ENCODE peak calls at places on chromosomes 13 and 19, in five cellular contexts. G is A549, B is GM12878, V is HCT116, P is HepG2. C is an unnamed sample. For H3K4me1, the result is how much of the 10 kb centered on the place peaks cover.

GRCh38 chr19:47156861-47157454 is 26.3 kb downstream of the SAE1 start:
- DNase-seq in V (no peak), B (peak), P (no peak), G (no peak), C (no peak)

GRCh38 chr13:37914781-37915391 is 45.3 kb upstream of the TRPC4 start:
- DNase-seq in G (no peak), V (no peak), B (no peak), P (no peak), C (peak)

GRCh38 chr13:50130686-50131051 is 115.4 kb downstream of the KCNRG start:
- DNase-seq in G (peak), B (no peak), P (no peak), V (no peak), C (peak)

GRCh38 chr13:75222031-75222430 is 259.9 kb downstream of the TBC1D4 start:
- DNase-seq in B (no peak), V (no peak), G (no peak), P (no peak), C (no peak)

GRCh38 chr19:50552540-50552939 is 15.7 kb downstream of the LRRC4B start:
- DNase-seq in P (no peak), B (no peak), V (no peak), G (no peak), C (no peak)

GRCh38 chr19:39307233-39307821 is 11.1 kb downstream of the IFNL1 start:
- DNase-seq in B (no peak), V (no peak), P (no peak), G (no peak), C (peak)

GRCh38 chr13:110323172-110323851 is 16.2 kb downstream of the COL4A2 start:
- DNase-seq in P (no peak), G (no peak), V (no peak), B (no peak), C (peak)

GRCh38 chr19:58511353-58512208 is at the start of gene SLC27A5:
- DNase-seq in P (peak), V (no peak), B (no peak), G (no peak), C (no peak)

GRCh38 chr19:45547965-45548609 is 36.5 kb downstream of the OPA3 start:
- DNase-seq in V (peak), G (peak), B (no peak), P (no peak), C (no peak)

GRCh38 chr13:41696163-41697003 is 239.0 kb downstream of the RGCC start:
- DNase-seq in P (peak), B (no peak), V (peak), G (peak), C (peak)

GRCh38 chr19:7916137-7916907 is 1.7 kb downstream of the TGFBR3L start:
- DNase-seq in V (no peak), G (no peak), B (no peak), P (no peak), C (peak)

GRCh38 chr13:50421457-50422130 is 406.4 kb downstream of the KCNRG start:
- DNase-seq in G (no peak), V (no peak), B (no peak), P (no peak), C (no peak)

GRCh38 chr13:98722958-98723357 is 29.5 kb downstream of the SLC15A1 start:
- DNase-seq in P (no peak), V (no peak), B (no peak), G (no peak), C (no peak)

GRCh38 chr13:94656766-94657165 is 55.1 kb downstream of the GPR180 start:
- DNase-seq in G (peak), P (no peak), B (peak), V (no peak), C (peak)

GRCh38 chr19:14473073-14473790 is 1.9 kb downstream of the PTGER1 start:
- DNase-seq in P (no peak), G (no peak), V (no peak), B (no peak), C (peak)

DNA sequence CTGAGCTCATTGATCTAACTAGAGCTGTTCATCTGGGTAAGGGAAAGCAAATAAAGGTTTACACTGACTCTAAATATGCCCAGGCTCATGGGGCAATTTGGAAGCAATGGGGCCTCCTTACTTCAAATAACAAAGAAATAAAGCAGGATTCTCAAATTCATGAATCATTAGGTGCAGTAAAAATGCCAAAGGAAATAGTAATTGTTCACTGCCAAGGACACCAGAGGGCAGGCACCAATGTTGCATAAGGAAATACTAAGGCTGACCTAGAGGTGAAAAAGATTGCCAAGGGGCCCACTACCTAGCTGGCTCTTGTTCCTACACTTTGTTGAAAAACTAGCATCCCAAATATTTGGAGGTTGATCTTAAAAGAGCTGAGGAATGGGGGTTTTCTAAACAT is 1686.7 kb upstream of the MIR17HG start:
- DNase-seq in P (no peak), B (no peak), G (no peak), V (no peak), C (no peak)
- TF ChIP-seq REST in P (no peak), B (no peak), G (no peak), V (no peak), C (no peak)

GRCh38 chr19:41620171-41620570 is 6.7 kb downstream of the CEACAM4 start:
- DNase-seq in G (no peak), P (no peak), V (no peak), B (no peak), C (no peak)

GRCh38 chr19:41619018-41619571 is 7.8 kb downstream of the CEACAM4 start:
- DNase-seq in P (no peak), B (no peak), G (no peak), V (no peak), C (no peak)

GRCh38 chr19:41617941-41618730 is 8.7 kb downstream of the CEACAM4 start:
- DNase-seq in G (no peak), B (no peak), V (no peak), P (no peak), C (no peak)

GRCh38 chr19:41615207-41615606 is 11.7 kb downstream of the CEACAM4 start:
- DNase-seq in G (no peak), V (no peak), B (no peak), P (no peak), C (no peak)

DNA sequence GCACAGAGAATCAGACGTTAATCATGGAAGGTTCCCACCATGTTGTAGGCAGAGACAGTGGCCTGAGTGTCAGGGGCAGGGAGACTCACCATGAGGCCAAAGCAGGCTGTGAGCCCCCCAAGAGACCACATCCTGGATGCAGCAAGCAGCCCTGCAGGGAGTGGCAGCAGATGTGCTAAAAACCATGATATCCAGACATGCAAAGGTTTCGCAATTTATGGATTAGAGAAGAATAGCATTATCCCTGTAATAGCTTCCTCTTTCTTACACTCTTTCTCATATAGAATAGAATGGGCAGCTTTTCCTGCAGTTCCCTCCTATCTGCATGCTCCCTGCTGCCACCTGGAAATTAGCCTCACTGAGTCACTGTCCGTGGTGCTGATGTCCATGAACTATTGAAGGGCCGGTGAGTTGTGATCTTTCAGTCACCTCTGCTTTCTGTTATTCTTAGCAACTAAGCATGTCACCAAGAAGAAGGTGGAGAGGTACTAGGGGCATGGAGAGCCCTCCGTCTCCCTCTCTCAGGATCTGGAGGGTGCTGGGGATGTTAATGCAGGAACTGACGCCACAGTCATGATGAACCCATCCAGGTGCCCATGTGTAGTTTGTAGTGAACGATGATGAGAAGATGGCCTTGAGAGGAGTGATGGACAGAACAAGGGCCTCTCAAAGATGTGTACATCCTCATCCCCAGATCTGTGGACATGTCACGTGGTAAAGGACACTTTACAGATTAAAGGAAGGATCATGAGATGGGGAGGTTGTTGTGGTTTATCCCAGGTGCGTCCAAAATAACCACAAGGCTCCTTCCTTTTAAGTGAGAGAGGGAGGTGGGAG is 9.9 kb downstream of the CEACAM4 start:
- DNase-seq in P (peak), V (no peak), B (no peak), G (peak), C (peak)
- H3K4me1 ChIP-seq in P (under half), V (under half), B (under half), G (under half), C (under half)

GRCh38 chr19:10899171-10899653 is 27.9 kb downstream of the CARM1 start:
- DNase-seq in P (no peak), G (no peak), V (no peak), B (no peak), C (no peak)
- TF ChIP-seq REST in P (no peak), G (no peak), V (no peak), B (no peak), C (no peak)

GRCh38 chr19:55563261-55563690 is 17.4 kb downstream of the ZNF579 start:
- DNase-seq in V (no peak), P (no peak), B (no peak), G (no peak), C (no peak)
- H3K4me1 ChIP-seq in V (under half), P (under half), B (under half), G (under half), C (under half)

GRCh38 chr13:43405457-43405856 is 381.3 kb downstream of the ENOX1 start:
- DNase-seq in B (no peak), V (no peak), P (no peak), G (no peak), C (no peak)
- TF ChIP-seq REST in B (no peak), V (no peak), P (no peak), G (no peak), C (no peak)

GRCh38 chr19:19526581-19527370 is 1.9 kb upstream of the YJEFN3 start:
- DNase-seq in B (no peak), V (no peak), P (no peak), G (no peak), C (no peak)
- H3K4me1 ChIP-seq in B (under half), V (under half), P (under half), G (under half), C (under half)

C was measured in GM23338.